ENCODE peak calls at places on chromosome 22, in eight cellular contexts. O, Y, F, B, M, R, X and J are unnamed samples.

GRCh38 chr22:40377931-40378330 is 7.5 kb downstream of the SGSM3 start:
- DNase-seq in O (no peak), Y (no peak), F (no peak), B (no peak), M (no peak), R (no peak), X (no peak), J (no peak)

GRCh38 chr22:43792905-43793304 is 19.2 kb downstream of the EFCAB6 start:
- DNase-seq in O (no peak), Y (no peak), F (no peak), B (no peak), M (no peak), R (no peak), X (no peak), J (no peak)

GRCh38 chr22:43018615-43019014 is 3.7 kb upstream of the PACSIN2 start:
- DNase-seq in O (no peak), Y (no peak), F (no peak), B (no peak), M (no peak), R (no peak), X (no peak), J (no peak)

GRCh38 chr22:49203863-49204598 is 623.6 kb downstream of the BRD1 start:
- DNase-seq in O (no peak), Y (no peak), F (no peak), B (no peak), M (peak; percentile 37), R (no peak), X (no peak), J (no peak)

GRCh38 chr22:42881982-42882656 is 25.0 kb upstream of the ARFGAP3 start:
- DNase-seq in O (no peak), Y (no peak), F (no peak), B (no peak), M (no peak), R (no peak), X (no peak), J (no peak)

GRCh38 chr22:29394931-29395581 is 6.7 kb upstream of the AP1B1 start:
- DNase-seq in O (peak; percentile 40), Y (peak; percentile 30), F (no peak), B (peak; percentile 41), M (peak; percentile 82), R (peak; percentile 96), X (peak; percentile 84), J (no peak)

GRCh38 chr22:43953988-43954771 is 1.1 kb upstream of the SAMM50 start:
- DNase-seq in O (no peak), Y (no peak), F (no peak), B (no peak), M (no peak), R (peak; percentile 67), X (no peak), J (no peak)

GRCh38 chr22:38353142-38353629 is 36.0 kb upstream of the CSNK1E start:
- DNase-seq in O (no peak), Y (peak; percentile 43), F (peak; percentile 50), B (peak; percentile 67), M (peak; percentile 79), R (peak; percentile 16), X (peak; percentile 61), J (peak; percentile 76)

GRCh38 chr22:32325811-32326237 is 31.8 kb upstream of the RFPL3 start:
- DNase-seq in O (no peak), Y (no peak), F (no peak), B (no peak), M (peak; percentile 39), R (no peak), X (no peak), J (no peak)

GRCh38 chr22:20965104-20965887 is 1.8 kb upstream of the AIFM3 start:
- DNase-seq in O (no peak), Y (no peak), F (no peak), B (no peak), M (no peak), R (no peak), X (no peak), J (no peak)